ENCODE peak calls at places on chromosome 12, in six cellular contexts. D is right atrium auricular region, M is adrenal gland, O is stomach, E is ovary, R is left ventricle myocardium inferior. Q is an unnamed sample.

GRCh38 chr12:29159690-29160089 is 10.6 kb downstream of the FAR2 start:
- DNase-seq in D (no peak), M (no peak), O (no peak), E (no peak), R (no peak), Q (no peak)

GRCh38 chr12:6909421-6910145 is 4.8 kb upstream of the ENO2 start:
- DNase-seq in D (no peak), M (no peak), O (no peak), E (no peak), R (no peak), Q (no peak)

GRCh38 chr12:5648692-5649338 is 216.9 kb downstream of the NTF3 start:
- DNase-seq in D (peak; percentile 30), M (no peak), O (no peak), E (no peak), R (no peak), Q (no peak)

GRCh38 chr12:11497438-11497837 is 102.1 kb upstream of the PRB2 start:
- DNase-seq in D (no peak), M (no peak), O (no peak), E (no peak), R (no peak), Q (no peak)

GRCh38 chr12:122983789-122984515 is 3.5 kb downstream of the ARL6IP4 start:
- DNase-seq in D (no peak), M (no peak), O (no peak), E (no peak), R (no peak), Q (no peak)

GRCh38 chr12:57124259-57124877 is 3.9 kb upstream of the LRP1 start:
- DNase-seq in D (peak; percentile 83), M (peak; percentile 91), O (peak; percentile 80), E (peak; percentile 87), R (peak; percentile 52), Q (peak; percentile 85)

GRCh38 chr12:122835693-122836026 is 403 bp downstream of the HIP1R start:
- DNase-seq in D (no peak), M (no peak), O (no peak), E (no peak), R (no peak), Q (no peak)

GRCh38 chr12:728781-729180 is 23.6 kb upstream of the WNK1 start:
- DNase-seq in D (no peak), M (no peak), O (no peak), E (no peak), R (no peak), Q (no peak)

GRCh38 chr12:114293073-114293472 is 112.9 kb downstream of the TBX5 start:
- DNase-seq in D (no peak), M (no peak), O (no peak), E (no peak), R (no peak), Q (no peak)

GRCh38 chr12:116450406-116450910 is 108.7 kb upstream of the MAP1LC3B2 start:
- DNase-seq in D (no peak), M (no peak), O (no peak), E (no peak), R (no peak), Q (no peak)

GRCh38 chr12:19539836-19540235 is 100.5 kb downstream of the AEBP2 start:
- DNase-seq in D (no peak), M (no peak), O (no peak), E (no peak), R (no peak), Q (no peak)

GRCh38 chr12:25529738-25530137 is 23.3 kb downstream of the LMNTD1 start:
- DNase-seq in D (no peak), M (no peak), O (no peak), E (no peak), R (no peak), Q (no peak)

GRCh38 chr12:52870361-52871290 is 21.8 kb upstream of the KRT78 start:
- DNase-seq in D (no peak), M (no peak), O (peak; percentile 81), E (peak; percentile 37), R (peak; percentile 55), Q (no peak)

GRCh38 chr12:6465467-6466183 is 4.9 kb downstream of the VAMP1 start:
- DNase-seq in D (peak; percentile 69), M (peak; percentile 78), O (peak; percentile 53), E (peak; percentile 68), R (no peak), Q (peak; percentile 64)

GRCh38 chr12:25801621-25802243 is 156.8 kb upstream of the RASSF8 start:
- DNase-seq in D (no peak), M (no peak), O (no peak), E (no peak), R (no peak), Q (no peak)

GRCh38 chr12:5708371-5708770 is 236.7 kb downstream of the ANO2 start:
- DNase-seq in D (no peak), M (peak; percentile 2), O (peak; percentile 80), E (no peak), R (no peak), Q (no peak)

GRCh38 chr12:105256011-105256410 is 20.0 kb upstream of the APPL2 start:
- DNase-seq in D (no peak), M (no peak), O (no peak), E (no peak), R (no peak), Q (no peak)

GRCh38 chr12:33546004-33546403 is 106.4 kb upstream of the SYT10 start:
- DNase-seq in D (no peak), M (no peak), O (no peak), E (no peak), R (no peak), Q (no peak)

GRCh38 chr12:107450541-107450940 is 235.1 kb upstream of the PWP1 start:
- DNase-seq in D (no peak), M (no peak), O (no peak), E (no peak), R (no peak), Q (no peak)

GRCh38 chr12:13079440-13079906 is 24.0 kb downstream of the GSG1 start:
- DNase-seq in D (no peak), M (no peak), O (no peak), E (no peak), R (no peak), Q (no peak)

GRCh38 chr12:123445388-123446344 is 9.2 kb upstream of the RILPL2 start:
- DNase-seq in D (peak; percentile 68), M (no peak), O (peak; percentile 54), E (no peak), R (peak; percentile 35), Q (peak; percentile 80)

GRCh38 chr12:116469344-116469743 is 89.8 kb upstream of the MAP1LC3B2 start:
- DNase-seq in D (no peak), M (no peak), O (no peak), E (no peak), R (no peak), Q (no peak)

DNA sequence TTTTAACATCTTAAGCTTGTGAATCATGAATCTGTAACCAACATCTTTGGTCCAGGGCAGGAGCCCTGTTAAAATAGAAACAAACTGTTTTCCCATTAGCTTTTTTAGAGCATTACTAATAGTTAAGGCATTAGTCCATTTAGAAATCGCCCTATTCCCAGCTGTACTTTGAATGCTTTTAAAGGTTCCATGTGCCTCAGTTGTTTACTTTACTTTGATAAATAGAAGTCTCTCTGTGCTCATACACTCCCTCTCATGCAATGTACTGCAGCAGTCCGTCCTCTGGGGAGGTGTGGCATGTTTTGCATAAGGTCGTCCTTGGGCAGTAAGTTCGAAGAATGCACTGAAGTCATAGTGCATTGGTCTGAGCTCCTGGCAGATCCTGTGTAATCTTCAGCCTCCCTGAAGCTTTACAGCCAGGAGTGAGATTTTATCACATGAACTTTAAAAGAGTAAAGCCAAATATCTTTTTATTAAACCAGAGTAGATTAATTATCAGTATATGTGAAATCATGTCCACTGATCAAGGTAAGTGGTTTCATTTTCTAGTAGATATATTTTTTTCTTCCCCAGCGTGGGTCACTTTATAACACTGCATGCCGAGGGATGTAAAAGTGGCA is 134.7 kb downstream of the FGD4 start:
- DNase-seq in D (peak; percentile 67), M (peak; percentile 79), O (peak; percentile 69), E (peak; percentile 39), R (peak; percentile 31), Q (peak; percentile 78)
- H3K27ac ChIP-seq in D (peak overlapping the region; percentile 63), M (peak overlapping the region; percentile 31), O (peak overlapping the region; percentile 83), E (peak overlapping the region; percentile 73), R (peak overlapping the region; percentile 84), Q (peak overlapping the region; percentile 77)

DNA sequence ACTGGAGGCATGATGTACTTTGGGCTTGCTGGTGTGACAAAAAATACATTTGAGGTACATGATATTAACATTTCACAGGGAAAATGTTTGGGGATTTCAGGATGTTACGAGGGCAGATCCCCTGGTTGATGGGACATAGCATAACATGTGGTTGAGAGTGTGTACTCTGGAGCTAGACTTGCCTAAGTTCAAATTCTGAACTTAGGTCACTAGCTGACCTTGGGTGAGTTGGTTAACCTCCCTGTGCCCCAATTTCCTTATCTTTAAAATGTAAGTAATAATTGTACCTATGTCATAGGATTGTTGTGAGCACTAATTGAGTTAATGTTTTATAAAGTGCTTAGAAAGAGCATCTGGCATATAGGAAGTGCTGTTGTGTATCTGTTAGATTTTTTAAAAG is 64.8 kb upstream of the ATF1 start:
- DNase-seq in D (no peak), M (no peak), O (no peak), E (no peak), R (no peak), Q (no peak)
- H3K36me3 ChIP-seq in D (peaks cover 60% of the 10 kb centered on the region), M (peaks cover 69% of the 10 kb centered on the region), O (peaks cover 98% of the 10 kb centered on the region), E (no peaks in the 10 kb centered on the region), R (peaks cover 87% of the 10 kb centered on the region), Q (peaks cover 95% of the 10 kb centered on the region)

GRCh38 chr12:89080797-89081470 is 271.4 kb downstream of the DUSP6 start:
- DNase-seq in D (no peak), M (no peak), O (no peak), E (no peak), R (no peak), Q (no peak)
- H3K27ac ChIP-seq in D (no peak overlapping the region), M (no peak overlapping the region), O (peak overlapping the region; percentile 54), E (no peak overlapping the region), R (peak overlapping the region; percentile 24), Q (no peak overlapping the region)

GRCh38 chr12:79512068-79512467 is 178.7 kb downstream of the PAWR start:
- DNase-seq in D (no peak), M (no peak), O (no peak), E (no peak), R (no peak), Q (no peak)
- H3K36me3 ChIP-seq in D (no peaks in the 10 kb centered on the region), M (no peaks in the 10 kb centered on the region), O (no peaks in the 10 kb centered on the region), E (no peaks in the 10 kb centered on the region), R (no peaks in the 10 kb centered on the region), Q (no peaks in the 10 kb centered on the region)

GRCh38 chr12:58916891-58917570 is 3.3 kb downstream of the LRIG3 start:
- DNase-seq in D (no peak), M (no peak), O (no peak), E (peak; percentile 25), R (no peak), Q (no peak)
- H3K27ac ChIP-seq in D (peak overlapping the region; percentile 90), M (no peak overlapping the region), O (peak overlapping the region; percentile 99), E (peak overlapping the region; percentile 99), R (peak overlapping the region; percentile 90), Q (peak overlapping the region; percentile 97)

DNA sequence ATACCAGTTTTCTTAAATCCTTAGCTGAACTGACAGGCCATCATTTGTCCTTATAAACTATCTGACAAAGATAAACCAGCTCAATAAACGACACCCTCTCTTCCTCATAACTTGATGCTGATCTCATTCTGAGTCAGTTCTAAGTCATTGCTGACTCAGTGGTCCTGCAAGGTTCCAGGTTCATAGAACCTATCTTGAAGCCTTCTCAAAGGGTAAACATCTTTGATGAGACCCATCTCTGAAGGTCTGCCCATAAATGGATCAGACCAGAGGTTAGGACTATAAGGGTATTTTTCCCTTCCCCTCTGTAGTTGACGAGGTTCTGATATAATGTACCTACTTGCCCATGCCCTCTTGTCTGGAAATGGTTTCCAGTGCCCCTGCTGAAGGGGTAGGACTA is 11.9 kb downstream of the NAA25 start:
- DNase-seq in D (no peak), M (no peak), O (no peak), E (no peak), R (no peak), Q (no peak)
- H3K36me3 ChIP-seq in D (peaks cover 37% of the 10 kb centered on the region), M (peaks cover 29% of the 10 kb centered on the region), O (peaks cover 67% of the 10 kb centered on the region), E (no peaks in the 10 kb centered on the region), R (peaks cover 48% of the 10 kb centered on the region), Q (peaks cover 7% of the 10 kb centered on the region)